ENCODE peak calls at places on chromosomes 2 and 18, in five cellular contexts. M is Daoy, C is HepG2, E is A172, Q is HTR-8/SVneo. N is an unnamed sample.

GRCh38 chr2:164599954-164600589 is 21.2 kb downstream of the GRB14 start:
- DNase-seq in M (peak; percentile 41), Q (peak; percentile 31), C (peak; percentile 88), E (peak; percentile 73), N (peak; percentile 67)

GRCh38 chr2:152962446-152962845 is 244.0 kb downstream of the ARL6IP6 start:
- DNase-seq in E (peak; percentile 39), C (no peak), Q (no peak), M (no peak), N (no peak)

GRCh38 chr2:55459741-55460274 is 40.2 kb upstream of the CCDC88A start:
- DNase-seq in Q (no peak), C (no peak), M (no peak), E (no peak), N (no peak)

GRCh38 chr18:25799221-25799620 is 291.2 kb downstream of the SS18 start:
- DNase-seq in C (no peak), E (no peak), M (no peak), Q (no peak), N (no peak)

GRCh38 chr2:231062776-231063175 is 6.1 kb downstream of the PSMD1 start:
- DNase-seq in E (no peak), Q (no peak), M (no peak), C (no peak), N (no peak)

GRCh38 chr2:74571058-74571457 is 16.5 kb downstream of the DOK1 start:
- DNase-seq in E (no peak), Q (no peak), M (no peak), C (no peak), N (no peak)

GRCh38 chr2:173231042-173231441 is 123.6 kb upstream of the CDCA7 start:
- DNase-seq in M (no peak), C (peak; percentile 24), E (no peak), Q (no peak), N (peak; percentile 65)

GRCh38 chr2:59776726-59777008 is 776.8 kb downstream of the BCL11A start:
- DNase-seq in C (no peak), M (no peak), E (no peak), Q (no peak), N (no peak)

GRCh38 chr2:159891917-159892691 is 94.1 kb upstream of the CD302 start:
- DNase-seq in C (no peak), Q (no peak), E (peak; percentile 71), M (peak; percentile 63), N (peak; percentile 52)

GRCh38 chr2:137118140-137118539 is 352.8 kb downstream of the THSD7B start:
- DNase-seq in Q (no peak), C (no peak), E (no peak), M (no peak), N (no peak)

GRCh38 chr2:12303181-12304030 is 413.3 kb upstream of the TRIB2 start:
- DNase-seq in Q (peak; percentile 63), E (peak; percentile 94), C (no peak), M (peak; percentile 96), N (no peak)

GRCh38 chr2:48712151-48712550 is 43.4 kb downstream of the LHCGR start:
- DNase-seq in C (no peak), E (no peak), M (no peak), Q (no peak), N (no peak)

GRCh38 chr2:53632714-53633113 is 134.9 kb upstream of the CHAC2 start:
- DNase-seq in Q (no peak), C (no peak), M (peak; percentile 55), E (peak; percentile 24), N (no peak)

GRCh38 chr2:120917876-120918275 is 182.2 kb downstream of the GLI2 start:
- DNase-seq in C (no peak), M (no peak), E (no peak), Q (no peak), N (peak; percentile 22)

GRCh38 chr18:63683152-63683551 is 19.6 kb upstream of the SERPINB11 start:
- DNase-seq in E (peak; percentile 26), Q (peak; percentile 25), M (peak; percentile 4), C (no peak), N (no peak)

GRCh38 chr2:239498981-239499633 is 98.3 kb upstream of the HDAC4 start:
- DNase-seq in M (no peak), E (no peak), Q (no peak), C (no peak), N (no peak)

GRCh38 chr2:31363956-31364750 is 50.4 kb downstream of the XDH start:
- DNase-seq in M (no peak), Q (no peak), E (no peak), C (no peak), N (no peak)